ENCODE peak calls at places on chromosomes 12 and 14, in eight cellular contexts. C is uterus, Q is left ventricle myocardium inferior, N is mammary epithelial cell, B is fibroblast of lung, Z is heart left ventricle, J is BJ, M is fibroblast of pulmonary artery. R is an unnamed sample.

GRCh38 chr14:91399868-91400640 is 17.6 kb downstream of the CCDC88C start:
- DNase-seq in C (no peak), Q (no peak), N (no peak), B (no peak), Z (no peak), J (no peak), M (no peak), R (no peak)

GRCh38 chr12:116916714-116917114 is 6.0 kb downstream of the FBXW8 start:
- DNase-seq in C (no peak), Q (no peak), N (peak), B (peak), Z (peak), J (no peak), M (peak), R (peak)

GRCh38 chr14:105065280-105066228 is at the start of gene GPR132:
- DNase-seq in C (no peak), Q (peak), N (peak), B (no peak), Z (peak), J (no peak), M (peak), R (no peak)

GRCh38 chr12:99092100-99092851 is 447.2 kb downstream of the APAF1 start:
- DNase-seq in C (no peak), Q (no peak), N (no peak), B (no peak), Z (no peak), J (no peak), M (no peak), R (no peak)

GRCh38 chr12:57173089-57173488 is 25.7 kb upstream of the LRP1-AS start:
- DNase-seq in C (no peak), Q (no peak), N (no peak), B (no peak), Z (no peak), J (no peak), M (peak), R (no peak)

GRCh38 chr14:65336191-65336591 is 76.3 kb upstream of the FUT8 start:
- DNase-seq in C (no peak), Q (no peak), N (no peak), B (peak), Z (no peak), J (peak), M (peak), R (no peak)

GRCh38 chr12:62210422-62210821 is 49.8 kb upstream of the USP15 start:
- DNase-seq in C (no peak), Q (peak), N (no peak), B (peak), Z (no peak), J (no peak), M (peak), R (peak)

GRCh38 chr12:115752151-115752550 is 525.3 kb downstream of the MED13L start:
- DNase-seq in C (no peak), Q (no peak), N (no peak), B (peak), Z (no peak), J (no peak), M (peak), R (peak)

GRCh38 chr12:120739821-120740613 is 14.4 kb downstream of the ACADS start:
- DNase-seq in C (no peak), Q (no peak), N (no peak), B (no peak), Z (no peak), J (no peak), M (no peak), R (no peak)

GRCh38 chr12:117576053-117576452 is 214.6 kb upstream of the NOS1 start:
- DNase-seq in C (no peak), Q (no peak), N (no peak), B (no peak), Z (no peak), J (no peak), M (no peak), R (no peak)

GRCh38 chr14:37559386-37559785 is 35.7 kb downstream of the FOXA1 start:
- DNase-seq in C (no peak), Q (no peak), N (no peak), B (no peak), Z (no peak), J (no peak), M (peak), R (no peak)

GRCh38 chr12:4449862-4450222 is 4.2 kb upstream of the FGF6 start:
- DNase-seq in C (no peak), Q (no peak), N (peak), B (no peak), Z (no peak), J (no peak), M (no peak), R (no peak)

GRCh38 chr14:69101331-69101826 is 51.5 kb downstream of the DCAF5 start:
- DNase-seq in C (peak), Q (no peak), N (peak), B (peak), Z (no peak), J (peak), M (peak), R (peak)

GRCh38 chr12:19490908-19491307 is 51.6 kb downstream of the AEBP2 start:
- DNase-seq in C (no peak), Q (no peak), N (no peak), B (no peak), Z (no peak), J (no peak), M (no peak), R (no peak)

GRCh38 chr12:1533205-1533601 is 61.2 kb downstream of the FBXL14 start:
- DNase-seq in C (no peak), Q (no peak), N (no peak), B (no peak), Z (no peak), J (no peak), M (no peak), R (no peak)

GRCh38 chr14:30610719-30611388 is 11.3 kb upstream of the SCFD1 start:
- DNase-seq in C (peak), Q (no peak), N (peak), B (peak), Z (peak), J (no peak), M (peak), R (no peak)

GRCh38 chr12:30985814-30986452 is 59.4 kb downstream of the TSPAN11 start:
- DNase-seq in C (no peak), Q (peak), N (peak), B (peak), Z (no peak), J (no peak), M (peak), R (no peak)

GRCh38 chr12:6201199-6201608 is 1.0 kb downstream of the CD9 start:
- DNase-seq in C (no peak), Q (no peak), N (no peak), B (no peak), Z (no peak), J (no peak), M (no peak), R (no peak)

GRCh38 chr12:3935078-3935477 is 61.9 kb upstream of the PARP11 start:
- DNase-seq in C (no peak), Q (no peak), N (no peak), B (no peak), Z (no peak), J (no peak), M (no peak), R (no peak)

GRCh38 chr12:110937104-110937641 is 16.8 kb upstream of the MYL2 start:
- DNase-seq in C (peak), Q (peak), N (peak), B (peak), Z (peak), J (no peak), M (peak), R (no peak)

GRCh38 chr12:104177663-104178501 is 37.7 kb upstream of the TXNRD1 start:
- DNase-seq in C (peak), Q (peak), N (peak), B (peak), Z (peak), J (peak), M (peak), R (peak)

GRCh38 chr12:22527999-22528398 is 16.3 kb downstream of the C2CD5 start:
- DNase-seq in C (no peak), Q (no peak), N (no peak), B (peak), Z (no peak), J (peak), M (peak), R (peak)

GRCh38 chr14:25358330-25358729 is 308.4 kb upstream of the STXBP6 start:
- DNase-seq in C (no peak), Q (no peak), N (no peak), B (no peak), Z (no peak), J (no peak), M (no peak), R (no peak)

GRCh38 chr12:24719293-24719721 is 229.6 kb downstream of the BCAT1 start:
- DNase-seq in C (no peak), Q (no peak), N (peak), B (peak), Z (no peak), J (no peak), M (peak), R (no peak)

GRCh38 chr14:23864252-23864651 is 89.3 kb upstream of the DHRS4 start:
- DNase-seq in C (no peak), Q (no peak), N (no peak), B (no peak), Z (no peak), J (no peak), M (no peak), R (no peak)

GRCh38 chr14:72217164-72217563 is 284.9 kb downstream of the RGS6 start:
- DNase-seq in C (no peak), Q (no peak), N (no peak), B (no peak), Z (no peak), J (no peak), M (no peak), R (no peak)

GRCh38 chr14:52175982-52176502 is 91.5 kb upstream of the PTGDR start:
- DNase-seq in C (no peak), Q (no peak), N (no peak), B (no peak), Z (no peak), J (no peak), M (no peak), R (no peak)

GRCh38 chr12:15987696-15988095 is 76.6 kb downstream of the DERA start:
- DNase-seq in C (no peak), Q (peak), N (no peak), B (no peak), Z (peak), J (no peak), M (no peak), R (no peak)

GRCh38 chr12:2094597-2094996 is 41.8 kb downstream of the CACNA1C start:
- DNase-seq in C (no peak), Q (no peak), N (no peak), B (no peak), Z (no peak), J (no peak), M (peak), R (no peak)

GRCh38 chr12:47992776-47993175 is 11.5 kb downstream of the COL2A1 start:
- DNase-seq in C (no peak), Q (no peak), N (no peak), B (no peak), Z (no peak), J (no peak), M (no peak), R (no peak)

GRCh38 chr14:91367173-91368171 is 50.1 kb downstream of the CCDC88C start:
- DNase-seq in C (no peak), Q (no peak), N (peak), B (peak), Z (no peak), J (no peak), M (no peak), R (no peak)

GRCh38 chr12:124916370-124917134 is 2.1 kb upstream of the UBC start:
- DNase-seq in C (peak), Q (peak), N (peak), B (peak), Z (peak), J (peak), M (peak), R (peak)

GRCh38 chr12:104886418-104887401 is 71.4 kb downstream of the SLC41A2 start:
- DNase-seq in C (no peak), Q (no peak), N (no peak), B (peak), Z (no peak), J (no peak), M (peak), R (no peak)

GRCh38 chr14:74956000-74956279 is 543 bp upstream of the PGF start:
- DNase-seq in C (no peak), Q (no peak), N (no peak), B (no peak), Z (no peak), J (no peak), M (no peak), R (no peak)
- H3K4me3 ChIP-seq in C (no peak), Q (peak), N (peak), B (no peak), Z (peak), J (no peak), M (peak), R (no peak)

GRCh38 chr14:103001651-103002396 is 55.5 kb downstream of the CDC42BPB start:
- DNase-seq in C (no peak), Q (no peak), N (no peak), B (no peak), Z (no peak), J (no peak), M (no peak), R (no peak)

GRCh38 chr14:103001226-103001625 is 56.1 kb downstream of the CDC42BPB start:
- DNase-seq in C (no peak), Q (no peak), N (no peak), B (no peak), Z (no peak), J (no peak), M (no peak), R (no peak)

GRCh38 chr14:103003850-103004249 is 53.5 kb downstream of the CDC42BPB start:
- DNase-seq in C (no peak), Q (no peak), N (no peak), B (no peak), Z (no peak), J (no peak), M (no peak), R (no peak)

GRCh38 chr14:103003351-103003615 is 54.1 kb downstream of the CDC42BPB start:
- DNase-seq in C (no peak), Q (no peak), N (no peak), B (no peak), Z (no peak), J (no peak), M (no peak), R (no peak)

GRCh38 chr14:103002578-103003350 is 54.6 kb downstream of the CDC42BPB start:
- DNase-seq in C (no peak), Q (no peak), N (no peak), B (no peak), Z (no peak), J (no peak), M (no peak), R (no peak)
- TF ChIP-seq CTCF in C (no peak), Q (no peak), N (no peak), B (no peak), Z (peak), J (peak), M (no peak), R (no peak)

DNA sequence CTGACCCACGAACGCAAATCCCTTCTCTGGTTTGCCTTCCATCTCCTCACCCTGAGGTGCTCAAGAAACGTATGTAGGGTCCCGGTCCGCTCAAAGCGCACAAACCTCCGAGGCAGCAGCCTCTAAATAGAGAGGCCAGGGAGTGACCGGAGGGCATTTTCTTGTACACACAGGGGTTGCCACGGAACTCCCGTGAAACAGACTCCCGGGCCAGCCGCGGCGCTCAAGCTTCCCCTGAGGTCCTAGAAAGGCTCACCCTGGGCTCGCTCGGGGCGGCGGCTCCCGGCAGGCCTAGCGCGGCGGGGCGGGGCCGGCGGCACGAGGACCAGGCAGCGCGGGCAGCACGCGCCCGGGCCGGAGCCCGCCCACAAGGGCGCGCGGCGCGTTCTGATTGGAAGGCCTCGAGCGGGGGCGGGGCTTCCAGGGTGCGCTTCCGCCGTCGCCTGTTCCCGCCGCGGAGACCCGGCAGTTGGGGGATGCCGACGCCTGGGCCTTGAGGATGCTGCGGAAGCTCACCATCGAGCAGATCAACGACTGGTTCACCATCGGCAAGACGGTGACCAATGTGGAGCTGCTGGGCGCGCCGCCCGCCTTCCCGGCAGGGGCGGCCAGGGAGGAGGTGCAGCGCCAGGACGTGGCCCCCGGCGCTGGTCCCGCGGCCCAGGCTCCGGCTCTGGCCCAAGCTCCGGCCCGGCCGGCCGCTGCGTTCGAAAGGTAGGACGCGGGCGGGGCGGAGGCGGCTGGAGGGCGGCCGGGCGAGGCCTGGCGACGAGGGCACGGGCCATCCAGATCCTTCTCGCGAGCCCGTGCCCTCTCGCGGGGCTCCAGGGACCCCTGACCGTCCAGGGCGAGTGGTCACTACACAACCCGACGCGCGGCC is at the start of gene TDRD9:
- DNase-seq in C (no peak), Q (no peak), N (no peak), B (no peak), Z (no peak), J (no peak), M (no peak), R (no peak)
- H3K4me3 ChIP-seq in C (no peak), Q (peak), N (no peak), B (no peak), Z (no peak), J (peak), M (no peak), R (no peak)

GRCh38 chr12:42571327-42572009 is 18.1 kb downstream of the PRICKLE1 start:
- DNase-seq in C (no peak), Q (no peak), N (no peak), B (no peak), Z (no peak), J (no peak), M (no peak), R (no peak)

GRCh38 chr12:42565633-42566032 is 23.9 kb downstream of the PRICKLE1 start:
- DNase-seq in C (no peak), Q (no peak), N (no peak), B (no peak), Z (no peak), J (no peak), M (no peak), R (no peak)

GRCh38 chr12:42565001-42565400 is 24.5 kb downstream of the PRICKLE1 start:
- DNase-seq in C (no peak), Q (no peak), N (no peak), B (no peak), Z (no peak), J (no peak), M (no peak), R (no peak)

GRCh38 chr12:42570076-42570475 is 19.5 kb downstream of the PRICKLE1 start:
- DNase-seq in C (no peak), Q (no peak), N (no peak), B (no peak), Z (no peak), J (no peak), M (no peak), R (no peak)

GRCh38 chr12:42568952-42569916 is 20.3 kb downstream of the PRICKLE1 start:
- DNase-seq in C (no peak), Q (no peak), N (peak), B (peak), Z (no peak), J (peak), M (peak), R (no peak)
- TF ChIP-seq CTCF in C (peak), Q (peak), N (peak), B (peak), Z (peak), J (peak), M (peak), R (peak)